ENCODE peak calls at places on chromosomes 1 and 21, in four cellular contexts. One of them, this sample, is unnamed. For H3K36me3, the result is how much of the 10 kb centered on the place peaks cover.

GRCh38 chr1:184442260-184442659 is 55.4 kb downstream of the C1orf21 start:
- DNase-seq in mesenchymal stem cell: no peak
- DNase-seq in prostate gland: no peak
- DNase-seq in MG63: no peak
- DNase-seq in this sample: no peak

GRCh38 chr1:162868972-162869371 is 8.0 kb upstream of the CCDC190 start:
- DNase-seq in prostate gland: no peak
- DNase-seq in MG63: no peak
- DNase-seq in mesenchymal stem cell: no peak
- DNase-seq in this sample: no peak

GRCh38 chr1:203439086-203439620 is 36.5 kb upstream of the PRELP start:
- DNase-seq in prostate gland: no peak
- DNase-seq in mesenchymal stem cell: no peak
- DNase-seq in MG63: no peak
- DNase-seq in this sample: no peak

GRCh38 chr1:149915429-149916192 is 2.0 kb downstream of the SV2A start:
- DNase-seq in prostate gland: no peak
- DNase-seq in mesenchymal stem cell: no peak
- DNase-seq in MG63: no peak
- DNase-seq in this sample: no peak

GRCh38 chr1:5165747-5166146 is 511.3 kb downstream of the AJAP1 start:
- DNase-seq in prostate gland: no peak
- DNase-seq in mesenchymal stem cell: no peak
- DNase-seq in MG63: no peak
- DNase-seq in this sample: no peak

GRCh38 chr1:150168960-150169565 is 19.3 kb downstream of the PLEKHO1 start:
- DNase-seq in mesenchymal stem cell: peak
- DNase-seq in prostate gland: peak
- DNase-seq in MG63: peak
- DNase-seq in this sample: peak

GRCh38 chr1:90505806-90506205 is 211.3 kb downstream of the BARHL2 start:
- DNase-seq in prostate gland: no peak
- DNase-seq in MG63: no peak
- DNase-seq in mesenchymal stem cell: no peak
- DNase-seq in this sample: no peak

GRCh38 chr1:165637427-165637826 is 6.4 kb downstream of the MGST3 start:
- DNase-seq in prostate gland: no peak
- DNase-seq in mesenchymal stem cell: peak
- DNase-seq in MG63: no peak
- DNase-seq in this sample: no peak

GRCh38 chr21:25895565-25896205 is 160.9 kb downstream of the GABPA start:
- DNase-seq in prostate gland: no peak
- DNase-seq in MG63: no peak
- DNase-seq in mesenchymal stem cell: peak
- DNase-seq in this sample: peak

GRCh38 chr1:87231703-87232363 is 96.8 kb upstream of the LMO4 start:
- DNase-seq in mesenchymal stem cell: no peak
- DNase-seq in prostate gland: no peak
- DNase-seq in MG63: no peak
- DNase-seq in this sample: no peak

DNA sequence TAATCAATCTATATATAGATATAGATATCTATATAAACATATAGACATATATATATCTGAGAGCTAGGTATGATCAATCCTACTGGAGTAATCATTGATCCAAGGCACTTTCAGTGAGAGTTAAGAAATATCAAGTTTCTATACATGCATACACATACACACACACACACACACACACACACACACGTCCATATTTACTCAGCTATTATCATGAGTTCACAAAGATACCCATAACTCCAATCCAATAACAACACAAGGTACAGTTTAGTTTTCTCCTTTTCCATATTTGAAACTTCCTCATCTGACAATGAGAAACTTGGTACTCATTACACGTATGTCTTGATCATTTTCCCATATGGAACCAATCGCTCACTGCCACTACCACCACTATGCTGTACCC is 27.3 kb upstream of the ZZZ3 start:
- DNase-seq in MG63: no peak
- DNase-seq in prostate gland: no peak
- DNase-seq in mesenchymal stem cell: no peak
- DNase-seq in this sample: no peak
- H3K36me3 ChIP-seq in MG63: half or more
- H3K36me3 ChIP-seq in prostate gland: under half
- H3K36me3 ChIP-seq in mesenchymal stem cell: half or more
- H3K36me3 ChIP-seq in this sample: under half

DNA sequence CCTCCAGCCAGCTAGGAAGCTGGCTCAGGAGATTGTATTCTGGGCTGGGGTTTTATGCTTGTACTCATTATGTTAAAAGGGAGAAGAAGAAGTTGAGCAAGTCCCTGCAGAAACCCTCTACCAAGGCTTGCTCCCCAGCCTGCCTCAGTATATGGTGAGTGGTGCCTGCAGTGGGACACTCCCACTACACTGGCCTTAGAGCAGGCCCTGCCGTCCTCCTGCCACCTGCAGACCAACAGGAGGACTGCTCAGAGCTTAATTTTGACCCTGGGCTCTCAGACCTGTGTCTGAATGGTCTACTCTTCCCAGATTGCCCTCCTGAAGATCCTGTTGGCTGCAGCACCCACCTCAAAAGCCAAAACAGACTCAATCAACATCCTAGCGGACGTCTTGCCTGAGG is 13.0 kb downstream of the STRIP1 start:
- DNase-seq in mesenchymal stem cell: no peak
- DNase-seq in prostate gland: no peak
- DNase-seq in MG63: no peak
- DNase-seq in this sample: no peak
- H3K36me3 ChIP-seq in mesenchymal stem cell: half or more
- H3K36me3 ChIP-seq in prostate gland: under half
- H3K36me3 ChIP-seq in MG63: half or more
- H3K36me3 ChIP-seq in this sample: under half

DNA sequence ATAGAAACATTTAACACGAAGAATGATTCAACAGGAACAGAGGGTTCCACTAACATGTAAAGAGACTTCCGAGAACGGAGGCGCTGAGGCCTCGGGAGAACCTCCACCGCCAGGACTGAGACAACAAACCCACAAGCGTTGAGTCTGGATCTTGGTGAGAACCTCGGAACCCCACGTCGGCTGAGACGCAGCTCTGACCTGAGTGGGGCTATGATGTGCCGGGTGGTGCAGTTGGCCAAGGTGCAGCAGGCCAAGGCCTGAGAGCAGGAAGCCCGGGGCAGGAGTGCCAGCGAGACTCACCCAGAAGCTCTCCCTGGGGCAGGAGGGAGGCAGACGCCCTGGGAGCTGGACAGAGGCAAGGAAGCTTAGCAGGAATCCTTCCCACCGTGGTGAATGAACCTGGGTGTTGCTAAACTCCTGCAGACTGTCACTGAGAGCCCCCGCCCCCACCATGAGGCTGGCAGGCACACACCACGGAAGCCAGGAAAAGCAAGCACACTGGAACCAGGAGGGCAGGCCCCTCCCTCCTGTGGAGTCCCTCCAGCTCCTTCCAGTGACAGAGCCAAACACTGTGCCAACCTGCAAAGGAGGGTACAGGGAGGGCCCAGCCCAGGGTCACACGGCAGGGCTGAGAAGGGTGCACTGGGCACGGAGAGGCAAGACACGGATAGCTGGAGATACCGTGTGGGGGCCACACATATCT is 34.8 kb downstream of the WDR4 start:
- DNase-seq in prostate gland: peak
- DNase-seq in MG63: no peak
- DNase-seq in mesenchymal stem cell: no peak
- DNase-seq in this sample: no peak
- H3K36me3 ChIP-seq in prostate gland: under half
- H3K36me3 ChIP-seq in MG63: half or more
- H3K36me3 ChIP-seq in mesenchymal stem cell: half or more
- H3K36me3 ChIP-seq in this sample: under half

DNA sequence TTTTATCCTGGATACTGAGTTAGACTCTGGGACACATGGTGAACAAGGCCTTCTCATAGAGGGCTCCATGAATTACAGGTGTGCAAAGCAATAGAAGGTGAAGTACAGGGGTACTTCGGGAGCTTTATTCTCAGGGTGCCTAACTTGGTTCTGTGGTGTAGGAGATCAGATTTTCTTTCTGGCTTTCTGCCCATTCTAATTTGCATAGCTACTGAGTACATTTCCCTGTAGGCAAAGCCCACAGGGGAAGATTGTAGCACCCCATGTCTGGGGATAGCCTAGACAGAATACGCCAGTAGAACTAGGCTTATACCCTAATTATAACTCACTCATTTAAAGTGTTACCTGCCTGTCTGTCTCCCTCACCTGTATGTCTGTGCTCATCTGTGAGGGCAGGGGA is 49.7 kb downstream of the PGM1 start:
- DNase-seq in MG63: no peak
- DNase-seq in mesenchymal stem cell: no peak
- DNase-seq in prostate gland: no peak
- DNase-seq in this sample: no peak
- H3K36me3 ChIP-seq in MG63: under half
- H3K36me3 ChIP-seq in mesenchymal stem cell: half or more
- H3K36me3 ChIP-seq in prostate gland: under half
- H3K36me3 ChIP-seq in this sample: under half

GRCh38 chr1:245648749-245649517 is 494.1 kb downstream of the KIF26B start:
- DNase-seq in prostate gland: no peak
- DNase-seq in mesenchymal stem cell: no peak
- DNase-seq in MG63: no peak
- DNase-seq in this sample: no peak
- H3K36me3 ChIP-seq in prostate gland: under half
- H3K36me3 ChIP-seq in mesenchymal stem cell: under half
- H3K36me3 ChIP-seq in MG63: under half
- H3K36me3 ChIP-seq in this sample: under half

GRCh38 chr1:11833900-11834299 is 13.7 kb downstream of the NPPA start:
- DNase-seq in mesenchymal stem cell: no peak
- DNase-seq in MG63: no peak
- DNase-seq in prostate gland: no peak
- DNase-seq in this sample: no peak
- H3K36me3 ChIP-seq in mesenchymal stem cell: half or more
- H3K36me3 ChIP-seq in MG63: under half
- H3K36me3 ChIP-seq in prostate gland: under half
- H3K36me3 ChIP-seq in this sample: under half

DNA sequence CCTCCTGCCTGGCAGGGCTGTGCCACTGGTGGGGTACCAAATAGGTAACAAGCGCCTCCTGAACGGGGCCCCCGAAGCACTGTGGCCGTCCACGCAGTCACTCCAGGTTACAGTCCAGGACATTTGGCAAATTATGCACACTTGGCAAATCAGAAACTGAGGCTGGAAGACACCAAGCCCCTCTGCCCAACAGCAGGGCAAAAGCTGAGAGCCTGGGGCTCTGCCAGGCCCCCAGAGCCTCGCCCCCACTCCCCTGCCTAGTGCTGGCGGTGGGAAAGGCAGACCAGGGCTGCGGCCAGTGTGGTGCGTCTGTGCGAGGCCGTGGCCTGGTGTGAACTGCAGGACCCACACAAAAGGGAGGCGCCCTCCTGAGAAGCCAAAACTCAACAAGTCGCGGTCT is 9.4 kb downstream of the PANK4 start:
- DNase-seq in prostate gland: no peak
- DNase-seq in MG63: no peak
- DNase-seq in mesenchymal stem cell: no peak
- DNase-seq in this sample: no peak
- H3K36me3 ChIP-seq in prostate gland: under half
- H3K36me3 ChIP-seq in MG63: under half
- H3K36me3 ChIP-seq in mesenchymal stem cell: half or more
- H3K36me3 ChIP-seq in this sample: under half

GRCh38 chr1:3888301-3888700 is 11.8 kb downstream of the C1orf174 start:
- DNase-seq in MG63: no peak
- DNase-seq in prostate gland: no peak
- DNase-seq in mesenchymal stem cell: no peak
- DNase-seq in this sample: no peak
- H3K36me3 ChIP-seq in MG63: under half
- H3K36me3 ChIP-seq in prostate gland: under half
- H3K36me3 ChIP-seq in mesenchymal stem cell: half or more
- H3K36me3 ChIP-seq in this sample: under half

GRCh38 chr1:36350659-36351171 is 27.3 kb upstream of the EVA1B start:
- DNase-seq in MG63: peak
- DNase-seq in prostate gland: no peak
- DNase-seq in mesenchymal stem cell: peak
- DNase-seq in this sample: peak

GRCh38 chr1:36351222-36351977 is 28.0 kb upstream of the EVA1B start:
- DNase-seq in prostate gland: no peak
- DNase-seq in mesenchymal stem cell: peak
- DNase-seq in MG63: peak
- DNase-seq in this sample: peak

GRCh38 chr1:36354486-36354885 is 31.0 kb upstream of the EVA1B start:
- DNase-seq in prostate gland: no peak
- DNase-seq in mesenchymal stem cell: no peak
- DNase-seq in MG63: no peak
- DNase-seq in this sample: no peak

GRCh38 chr1:36352141-36352909 is 28.9 kb upstream of the EVA1B start:
- DNase-seq in MG63: no peak
- DNase-seq in mesenchymal stem cell: peak
- DNase-seq in prostate gland: no peak
- DNase-seq in this sample: no peak

DNA sequence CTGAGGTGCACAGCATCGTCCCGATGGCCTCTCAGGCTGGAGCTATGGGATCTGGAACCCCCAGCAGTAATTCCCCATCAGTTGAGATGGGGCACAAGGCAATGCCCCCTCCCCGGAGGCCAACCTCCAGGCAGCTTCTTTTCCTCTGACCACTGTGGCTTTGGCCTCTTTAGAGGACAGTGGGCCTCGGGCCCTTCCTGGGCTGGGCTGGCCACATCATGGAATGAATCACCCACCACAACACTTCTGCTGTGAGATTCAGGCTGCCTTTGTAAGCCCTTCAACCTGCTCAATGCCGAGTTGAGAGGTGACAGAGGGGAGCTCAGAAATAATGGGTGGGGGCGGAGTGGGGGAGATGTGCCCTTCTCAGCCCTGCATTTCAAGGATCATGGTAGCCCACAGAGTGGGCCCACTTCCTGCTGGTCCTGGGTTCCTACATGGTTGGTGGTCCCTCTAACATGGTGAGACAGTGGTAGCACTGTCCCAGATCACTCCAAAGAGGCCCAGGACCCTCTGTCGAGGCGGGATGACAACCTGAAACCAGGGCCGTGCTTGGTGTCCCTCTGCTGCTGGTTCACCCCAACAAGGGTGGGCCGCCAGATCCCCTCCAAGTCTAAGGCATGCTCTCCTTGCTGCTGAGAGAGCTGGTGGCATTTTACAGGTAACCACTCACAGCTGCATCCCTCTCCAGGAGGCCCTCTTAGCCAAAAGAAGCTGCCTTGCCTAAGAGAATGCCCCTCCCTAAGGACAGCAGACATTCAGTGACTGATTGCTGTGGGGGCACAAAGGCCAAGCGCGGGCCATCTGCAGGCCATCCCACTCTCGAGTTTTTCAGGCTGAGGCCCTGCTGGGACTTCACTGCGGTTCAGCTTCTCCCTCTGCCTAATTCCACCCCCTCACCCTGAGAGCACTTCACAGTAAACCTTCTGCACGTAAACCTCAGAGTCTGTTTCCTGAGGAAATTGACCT is 29.7 kb upstream of the EVA1B start:
- DNase-seq in mesenchymal stem cell: peak
- DNase-seq in MG63: peak
- DNase-seq in prostate gland: no peak
- DNase-seq in this sample: peak
- H3K36me3 ChIP-seq in mesenchymal stem cell: half or more
- H3K36me3 ChIP-seq in MG63: half or more
- H3K36me3 ChIP-seq in prostate gland: under half
- H3K36me3 ChIP-seq in this sample: under half

GRCh38 chr1:246734861-246735260 is 10.7 kb downstream of the SCCPDH start:
- DNase-seq in MG63: no peak
- DNase-seq in prostate gland: no peak
- DNase-seq in mesenchymal stem cell: no peak
- DNase-seq in this sample: no peak
- H3K36me3 ChIP-seq in MG63: half or more
- H3K36me3 ChIP-seq in prostate gland: under half
- H3K36me3 ChIP-seq in mesenchymal stem cell: half or more
- H3K36me3 ChIP-seq in this sample: under half